ENCODE peak calls at places on chromosomes 7 and 10, in six cellular contexts. One of them, this sample, is unnamed.

GRCh38 chr7:155808551-155809331 is 3.5 kb downstream of the SHH start:
- DNase-seq in NCI-H1092: no peak
- DNase-seq in iris pigment epithelial cell: no peak
- DNase-seq in A172: no peak
- DNase-seq in bronchial epithelial cell: no peak
- DNase-seq in IMR-90: no peak
- DNase-seq in this sample: no peak

GRCh38 chr7:118158766-118159165 is 25.2 kb upstream of the LSM8 start:
- DNase-seq in NCI-H1092: peak
- DNase-seq in iris pigment epithelial cell: no peak
- DNase-seq in A172: peak
- DNase-seq in bronchial epithelial cell: no peak
- DNase-seq in IMR-90: no peak
- DNase-seq in this sample: no peak

GRCh38 chr7:127338122-127338521 is 54.4 kb downstream of the ZNF800 start:
- DNase-seq in NCI-H1092: no peak
- DNase-seq in iris pigment epithelial cell: no peak
- DNase-seq in A172: no peak
- DNase-seq in bronchial epithelial cell: no peak
- DNase-seq in IMR-90: no peak
- DNase-seq in this sample: no peak

GRCh38 chr7:13981070-13981469 is 8.4 kb downstream of the ETV1 start:
- DNase-seq in NCI-H1092: no peak
- DNase-seq in iris pigment epithelial cell: peak
- DNase-seq in A172: peak
- DNase-seq in bronchial epithelial cell: peak
- DNase-seq in IMR-90: peak
- DNase-seq in this sample: peak

GRCh38 chr7:50370884-50371283 is 66.4 kb downstream of the IKZF1 start:
- DNase-seq in NCI-H1092: no peak
- DNase-seq in iris pigment epithelial cell: no peak
- DNase-seq in A172: no peak
- DNase-seq in bronchial epithelial cell: no peak
- DNase-seq in IMR-90: no peak
- DNase-seq in this sample: no peak

GRCh38 chr10:112278871-112279270 is 4.3 kb upstream of the TECTB start:
- DNase-seq in NCI-H1092: no peak
- DNase-seq in iris pigment epithelial cell: no peak
- DNase-seq in A172: no peak
- DNase-seq in bronchial epithelial cell: no peak
- DNase-seq in IMR-90: no peak
- DNase-seq in this sample: no peak

GRCh38 chr7:104230606-104231005 is 22.8 kb upstream of the ORC5 start:
- DNase-seq in NCI-H1092: peak
- DNase-seq in iris pigment epithelial cell: no peak
- DNase-seq in A172: no peak
- DNase-seq in bronchial epithelial cell: no peak
- DNase-seq in IMR-90: peak
- DNase-seq in this sample: no peak

GRCh38 chr10:101085846-101086245 is 24.1 kb downstream of the KAZALD1 start:
- DNase-seq in NCI-H1092: no peak
- DNase-seq in iris pigment epithelial cell: no peak
- DNase-seq in A172: no peak
- DNase-seq in bronchial epithelial cell: peak
- DNase-seq in IMR-90: no peak
- DNase-seq in this sample: no peak

GRCh38 chr10:124732931-124733536 is 11.1 kb downstream of the FAM53B start:
- DNase-seq in NCI-H1092: no peak
- DNase-seq in iris pigment epithelial cell: peak
- DNase-seq in A172: no peak
- DNase-seq in bronchial epithelial cell: peak
- DNase-seq in IMR-90: peak
- DNase-seq in this sample: peak

GRCh38 chr10:78267598-78267997 is 233.9 kb downstream of the RPS24 start:
- DNase-seq in NCI-H1092: no peak
- DNase-seq in iris pigment epithelial cell: peak
- DNase-seq in A172: no peak
- DNase-seq in bronchial epithelial cell: no peak
- DNase-seq in IMR-90: peak
- DNase-seq in this sample: peak

GRCh38 chr10:70197235-70197952 is 27.1 kb upstream of the SAR1A start:
- DNase-seq in NCI-H1092: no peak
- DNase-seq in iris pigment epithelial cell: no peak
- DNase-seq in A172: no peak
- DNase-seq in bronchial epithelial cell: no peak
- DNase-seq in IMR-90: no peak
- DNase-seq in this sample: no peak

GRCh38 chr7:108109216-108109908 is 20.8 kb downstream of the LAMB4 start:
- DNase-seq in NCI-H1092: peak
- DNase-seq in iris pigment epithelial cell: no peak
- DNase-seq in A172: no peak
- DNase-seq in bronchial epithelial cell: peak
- DNase-seq in IMR-90: no peak
- DNase-seq in this sample: no peak

GRCh38 chr7:70466725-70467364 is 665.1 kb upstream of the GALNT17 start:
- DNase-seq in NCI-H1092: no peak
- DNase-seq in iris pigment epithelial cell: no peak
- DNase-seq in A172: no peak
- DNase-seq in bronchial epithelial cell: peak
- DNase-seq in IMR-90: no peak
- DNase-seq in this sample: no peak

GRCh38 chr7:120273476-120273975 is 551 bp downstream of the KCND2 start:
- DNase-seq in NCI-H1092: peak
- DNase-seq in iris pigment epithelial cell: peak
- DNase-seq in A172: no peak
- DNase-seq in bronchial epithelial cell: peak
- DNase-seq in IMR-90: no peak
- DNase-seq in this sample: peak

GRCh38 chr7:5695037-5695708 is 86.3 kb downstream of the RNF216 start:
- DNase-seq in NCI-H1092: no peak
- DNase-seq in iris pigment epithelial cell: peak
- DNase-seq in A172: peak
- DNase-seq in bronchial epithelial cell: no peak
- DNase-seq in IMR-90: peak
- DNase-seq in this sample: peak

GRCh38 chr7:100793806-100794660 is 33.3 kb downstream of the EPHB4 start:
- DNase-seq in NCI-H1092: no peak
- DNase-seq in iris pigment epithelial cell: peak
- DNase-seq in A172: peak
- DNase-seq in bronchial epithelial cell: peak
- DNase-seq in IMR-90: peak
- DNase-seq in this sample: peak

GRCh38 chr7:30772984-30773383 is 1.8 kb downstream of the MINDY4 start:
- DNase-seq in NCI-H1092: no peak
- DNase-seq in iris pigment epithelial cell: no peak
- DNase-seq in A172: no peak
- DNase-seq in bronchial epithelial cell: no peak
- DNase-seq in IMR-90: no peak
- DNase-seq in this sample: no peak

GRCh38 chr7:5586279-5586962 is 162.8 kb upstream of the TNRC18 start:
- DNase-seq in NCI-H1092: peak
- DNase-seq in iris pigment epithelial cell: no peak
- DNase-seq in A172: no peak
- DNase-seq in bronchial epithelial cell: peak
- DNase-seq in IMR-90: no peak
- DNase-seq in this sample: no peak

GRCh38 chr7:84364708-84365107 is 170.1 kb upstream of the SEMA3A start:
- DNase-seq in NCI-H1092: no peak
- DNase-seq in iris pigment epithelial cell: peak
- DNase-seq in A172: peak
- DNase-seq in bronchial epithelial cell: no peak
- DNase-seq in IMR-90: peak
- DNase-seq in this sample: peak

GRCh38 chr7:30911561-30911969 is at the start of gene AQP1:
- DNase-seq in NCI-H1092: no peak
- DNase-seq in iris pigment epithelial cell: no peak
- DNase-seq in A172: peak
- DNase-seq in bronchial epithelial cell: no peak
- DNase-seq in IMR-90: no peak
- DNase-seq in this sample: peak

GRCh38 chr7:120931243-120931642 is 19.3 kb upstream of the ING3 start:
- DNase-seq in NCI-H1092: no peak
- DNase-seq in iris pigment epithelial cell: peak
- DNase-seq in A172: no peak
- DNase-seq in bronchial epithelial cell: peak
- DNase-seq in IMR-90: peak
- DNase-seq in this sample: no peak

GRCh38 chr7:130112662-130113425 is 42.5 kb downstream of the KLHDC10 start:
- DNase-seq in NCI-H1092: no peak
- DNase-seq in iris pigment epithelial cell: no peak
- DNase-seq in A172: no peak
- DNase-seq in bronchial epithelial cell: no peak
- DNase-seq in IMR-90: no peak
- DNase-seq in this sample: no peak

GRCh38 chr10:119653209-119653608 is 2.0 kb downstream of the BAG3 start:
- DNase-seq in NCI-H1092: no peak
- DNase-seq in iris pigment epithelial cell: no peak
- DNase-seq in A172: no peak
- DNase-seq in bronchial epithelial cell: no peak
- DNase-seq in IMR-90: peak
- DNase-seq in this sample: no peak

GRCh38 chr7:100706672-100707311 is 871 bp downstream of the POP7 start:
- DNase-seq in NCI-H1092: no peak
- DNase-seq in iris pigment epithelial cell: no peak
- DNase-seq in A172: no peak
- DNase-seq in bronchial epithelial cell: no peak
- DNase-seq in IMR-90: no peak
- DNase-seq in this sample: no peak

GRCh38 chr10:48803831-48804584 is 119.3 kb downstream of the WDFY4 start:
- DNase-seq in NCI-H1092: no peak
- DNase-seq in iris pigment epithelial cell: no peak
- DNase-seq in A172: no peak
- DNase-seq in bronchial epithelial cell: no peak
- DNase-seq in IMR-90: no peak
- DNase-seq in this sample: no peak

GRCh38 chr7:157429001-157429679 is 92.3 kb downstream of the DNAJB6 start:
- DNase-seq in NCI-H1092: no peak
- DNase-seq in iris pigment epithelial cell: no peak
- DNase-seq in A172: no peak
- DNase-seq in bronchial epithelial cell: no peak
- DNase-seq in IMR-90: no peak
- DNase-seq in this sample: no peak

This sample was measured in mesenchymal stem cell.